ENCODE peak calls at places on chromosomes 12 and 14, in four cellular contexts. B, K, T and S are unnamed samples.

GRCh38 chr12:52921488-52922165 is 16.8 kb upstream of the KRT8 start:
- DNase-seq in B (no peak), K (no peak), T (no peak), S (no peak)

GRCh38 chr14:91891721-91892220 is 24.4 kb upstream of the TC2N start:
- DNase-seq in B (no peak), K (no peak), T (no peak), S (no peak)

GRCh38 chr12:43501705-43502104 is 50.3 kb downstream of the ADAMTS20 start:
- DNase-seq in B (no peak), K (no peak), T (no peak), S (no peak)

GRCh38 chr14:104429291-104429861 is 150.2 kb upstream of the C14orf180 start:
- DNase-seq in B (no peak), K (no peak), T (no peak), S (no peak)

GRCh38 chr14:88614218-88614907 is 51.5 kb downstream of the ZC3H14 start:
- DNase-seq in B (no peak), K (no peak), T (no peak), S (no peak)

GRCh38 chr12:12441051-12441807 is 84.4 kb downstream of the BORCS5 start:
- DNase-seq in B (no peak), K (no peak), T (peak), S (no peak)

GRCh38 chr12:96091833-96092232 is 56.4 kb upstream of the LTA4H start:
- DNase-seq in B (no peak), K (no peak), T (no peak), S (no peak)

GRCh38 chr14:49478784-49479183 is 107.4 kb downstream of the RPS29 start:
- DNase-seq in B (no peak), K (no peak), T (no peak), S (no peak)

GRCh38 chr12:125577334-125577733 is 512.1 kb downstream of the AACS start:
- DNase-seq in B (no peak), K (no peak), T (no peak), S (no peak)